ENCODE peak calls at places on chromosomes 13 and 19, in five cellular contexts. H is AG04449, F is OCI-LY7, P is GM12865, K is lower leg skin. Z is an unnamed sample.

GRCh38 chr19:42323473-42323851 is 2.0 kb upstream of the MEGF8 start:
- DNase-seq in H (no peak), F (no peak), P (no peak), K (no peak), Z (no peak)

GRCh38 chr19:19009951-19010350 is 23.4 kb downstream of the SUGP2 start:
- DNase-seq in H (no peak), F (no peak), P (no peak), K (no peak), Z (no peak)

GRCh38 chr13:104833221-104833620 is 1702.2 kb downstream of the EFNB2 start:
- DNase-seq in H (no peak), F (no peak), P (no peak), K (no peak), Z (no peak)

GRCh38 chr13:61192826-61193225 is 222.8 kb downstream of the PCDH20 start:
- DNase-seq in H (no peak), F (no peak), P (no peak), K (no peak), Z (no peak)

GRCh38 chr13:110575322-110576069 is 14.0 kb upstream of the RAB20 start:
- DNase-seq in H (no peak), F (no peak), P (peak), K (no peak), Z (no peak)

GRCh38 chr19:2627855-2628254 is 74.6 kb downstream of the GNG7 start:
- DNase-seq in H (no peak), F (no peak), P (no peak), K (no peak), Z (no peak)

GRCh38 chr19:10116085-10116865 is 3.4 kb downstream of the EIF3G start:
- DNase-seq in H (no peak), F (no peak), P (no peak), K (no peak), Z (no peak)

GRCh38 chr19:13350761-13351160 is 155.5 kb downstream of the CACNA1A start:
- DNase-seq in H (no peak), F (no peak), P (no peak), K (no peak), Z (no peak)

GRCh38 chr13:21014139-21014665 is 47.2 kb downstream of the LATS2 start:
- DNase-seq in H (no peak), F (no peak), P (no peak), K (peak), Z (no peak)

GRCh38 chr13:111034811-111035210 is 80.3 kb upstream of the ARHGEF7 start:
- DNase-seq in H (peak), F (no peak), P (no peak), K (no peak), Z (no peak)

GRCh38 chr13:38685974-38686571 is 804 bp upstream of the FREM2 start:
- DNase-seq in H (no peak), F (no peak), P (peak), K (no peak), Z (no peak)

GRCh38 chr13:23979361-23980159 is 82.3 kb upstream of the C1QTNF9B start:
- DNase-seq in H (no peak), F (no peak), P (peak), K (peak), Z (no peak)

GRCh38 chr19:3094638-3095374 is 644 bp downstream of the GNA11 start:
- DNase-seq in H (no peak), F (peak), P (peak), K (no peak), Z (no peak)

GRCh38 chr13:100875392-100876043 is 200.9 kb upstream of the TMTC4 start:
- DNase-seq in H (peak), F (no peak), P (peak), K (no peak), Z (peak)

GRCh38 chr19:44455100-44455499 is 6.8 kb upstream of the ZNF229 start:
- DNase-seq in H (no peak), F (no peak), P (no peak), K (no peak), Z (no peak)

GRCh38 chr13:84927442-84928169 is 871.6 kb downstream of the SLITRK6 start:
- DNase-seq in H (no peak), F (no peak), P (no peak), K (no peak), Z (no peak)

GRCh38 chr19:46674416-46675178 is 13.6 kb upstream of the DACT3 start:
- DNase-seq in H (no peak), F (no peak), P (no peak), K (no peak), Z (no peak)

GRCh38 chr13:50299546-50300249 is 284.5 kb downstream of the KCNRG start:
- DNase-seq in H (no peak), F (no peak), P (no peak), K (no peak), Z (no peak)

GRCh38 chr13:98613591-98613990 is 36.7 kb upstream of the STK24 start:
- DNase-seq in H (no peak), F (no peak), P (no peak), K (no peak), Z (no peak)

GRCh38 chr19:14155371-14155770 is 19.0 kb upstream of the ASF1B start:
- DNase-seq in H (no peak), F (no peak), P (no peak), K (no peak), Z (no peak)

GRCh38 chr13:99367663-99368448 is 60.7 kb upstream of the GPR183 start:
- DNase-seq in H (no peak), F (no peak), P (no peak), K (peak), Z (no peak)

GRCh38 chr19:42042455-42043170 is 27.4 kb downstream of the GRIK5 start:
- DNase-seq in H (no peak), F (no peak), P (no peak), K (no peak), Z (no peak)

GRCh38 chr13:106446011-106446410 is 89.5 kb downstream of the EFNB2 start:
- DNase-seq in H (no peak), F (no peak), P (no peak), K (no peak), Z (no peak)

GRCh38 chr13:31249140-31249539 is 49.4 kb downstream of the B3GLCT start:
- DNase-seq in H (no peak), F (no peak), P (no peak), K (no peak), Z (no peak)

GRCh38 chr19:19185853-19186728 is 5.9 kb downstream of the BORCS8 start:
- DNase-seq in H (no peak), F (peak), P (peak), K (no peak), Z (no peak)

GRCh38 chr19:29526730-29527499 is 1.1 kb downstream of the VSTM2B start:
- DNase-seq in H (no peak), F (no peak), P (no peak), K (no peak), Z (no peak)

GRCh38 chr13:50255639-50256038 is 240.4 kb downstream of the KCNRG start:
- DNase-seq in H (no peak), F (no peak), P (peak), K (no peak), Z (no peak)

GRCh38 chr13:33219926-33220325 is 65.6 kb downstream of the STARD13 start:
- DNase-seq in H (no peak), F (no peak), P (no peak), K (no peak), Z (no peak)

GRCh38 chr19:9937001-9937411 is 691 bp upstream of the OLFM2 start:
- DNase-seq in H (no peak), F (no peak), P (no peak), K (no peak), Z (no peak)

GRCh38 chr19:19566306-19566705 is 28.2 kb downstream of the CILP2 start:
- DNase-seq in H (no peak), F (no peak), P (no peak), K (peak), Z (no peak)

GRCh38 chr13:60974296-60974695 is 441.4 kb downstream of the PCDH20 start:
- DNase-seq in H (no peak), F (no peak), P (no peak), K (no peak), Z (no peak)

GRCh38 chr19:19063183-19064097 is at the start of gene SLC25A42:
- DNase-seq in H (peak), F (peak), P (peak), K (peak), Z (peak)

GRCh38 chr19:571127-571974 is 1.0 kb upstream of the BSG start:
- DNase-seq in H (no peak), F (peak), P (peak), K (no peak), Z (no peak)

GRCh38 chr19:37975071-37975470 is 68.1 kb downstream of the SIPA1L3 start:
- DNase-seq in H (no peak), F (peak), P (peak), K (peak), Z (no peak)

GRCh38 chr19:1650627-1651009 is 1.8 kb downstream of the TCF3 start:
- DNase-seq in H (no peak), F (peak), P (peak), K (no peak), Z (no peak)

GRCh38 chr13:43196750-43197149 is 173.4 kb downstream of the DNAJC15 start:
- DNase-seq in H (no peak), F (no peak), P (no peak), K (no peak), Z (no peak)

GRCh38 chr13:43195551-43195950 is 172.2 kb downstream of the DNAJC15 start:
- DNase-seq in H (no peak), F (no peak), P (peak), K (no peak), Z (no peak)

GRCh38 chr13:43195112-43195511 is 171.7 kb downstream of the DNAJC15 start:
- DNase-seq in H (no peak), F (no peak), P (no peak), K (no peak), Z (no peak)

GRCh38 chr13:43193789-43194188 is 170.4 kb downstream of the DNAJC15 start:
- DNase-seq in H (no peak), F (no peak), P (no peak), K (no peak), Z (no peak)

GRCh38 chr13:43196171-43196611 is 172.8 kb downstream of the DNAJC15 start:
- DNase-seq in H (no peak), F (no peak), P (no peak), K (no peak), Z (no peak)
- TF ChIP-seq CTCF in H (no peak), F (no peak), P (no peak), K (no peak), Z (no peak)

GRCh38 chr13:113043931-113044330 is 61.7 kb upstream of the F7 start:
- DNase-seq in H (no peak), F (no peak), P (no peak), K (no peak), Z (no peak)
- H3K4me3 ChIP-seq in H (no peak), F (no peak), P (no peak), K (no peak), Z (no peak)

DNA sequence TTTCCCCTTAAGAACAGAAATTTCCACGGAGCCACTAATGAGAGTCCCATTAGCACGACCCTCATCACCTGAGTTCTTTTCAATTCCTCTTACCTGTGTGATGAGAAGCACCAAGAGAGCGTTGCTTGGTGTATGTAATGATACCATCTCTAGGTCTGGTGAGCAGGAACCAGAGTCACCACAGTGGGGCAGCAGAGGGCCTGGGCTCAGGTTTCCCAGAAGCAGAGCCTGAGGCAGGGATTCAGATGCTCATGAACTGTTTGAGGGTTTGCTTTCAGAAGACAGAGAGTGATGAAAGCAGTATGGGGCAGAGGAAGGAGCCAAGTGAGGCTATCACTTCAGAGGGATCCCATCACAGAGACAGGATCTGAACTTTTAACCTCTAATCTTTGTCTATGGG is 3.1 kb upstream of the PTPRH start:
- DNase-seq in H (no peak), F (peak), P (peak), K (no peak), Z (no peak)
- TF ChIP-seq CTCF in H (no peak), F (peak), P (peak), K (no peak), Z (peak)

DNA sequence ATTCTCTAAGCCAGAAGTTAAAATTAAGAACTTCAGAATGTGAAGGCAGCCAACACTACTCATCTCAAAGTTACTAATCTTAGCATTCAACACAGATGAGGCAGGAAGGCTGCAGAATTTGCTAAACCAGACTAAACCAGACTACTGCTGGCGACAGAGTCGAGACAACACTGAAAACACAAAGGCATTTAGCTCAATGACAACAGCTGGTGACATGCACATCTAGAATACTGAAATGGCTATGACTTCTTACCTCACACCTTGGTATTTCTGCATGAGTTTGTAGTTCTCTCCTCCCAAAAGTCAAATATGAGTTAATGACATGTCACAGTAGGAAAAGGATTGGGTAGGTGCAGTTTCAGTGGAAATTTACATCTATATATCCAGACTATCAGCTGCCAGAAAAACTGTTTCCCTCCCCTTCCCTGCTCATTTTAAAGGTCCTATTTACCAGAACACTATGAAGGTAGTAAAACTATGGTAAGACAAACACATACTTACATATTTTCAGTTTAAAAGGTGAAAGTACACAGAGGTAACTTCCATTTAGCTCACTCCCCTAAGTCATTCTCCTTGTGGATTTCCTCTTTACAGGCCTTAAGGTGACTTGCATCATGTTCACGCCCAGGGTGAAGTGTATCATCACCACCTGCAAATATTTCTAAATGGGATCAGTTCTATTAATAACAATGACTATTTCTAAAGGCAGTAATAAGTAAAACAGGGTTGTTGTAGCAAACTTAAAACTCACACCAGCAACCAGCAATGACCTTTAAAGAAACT is 21.4 kb downstream of the FOXO1 start:
- DNase-seq in H (no peak), F (peak), P (no peak), K (no peak), Z (no peak)
- H3K4me3 ChIP-seq in H (no peak), F (peak), P (no peak), K (no peak), Z (no peak)

DNA sequence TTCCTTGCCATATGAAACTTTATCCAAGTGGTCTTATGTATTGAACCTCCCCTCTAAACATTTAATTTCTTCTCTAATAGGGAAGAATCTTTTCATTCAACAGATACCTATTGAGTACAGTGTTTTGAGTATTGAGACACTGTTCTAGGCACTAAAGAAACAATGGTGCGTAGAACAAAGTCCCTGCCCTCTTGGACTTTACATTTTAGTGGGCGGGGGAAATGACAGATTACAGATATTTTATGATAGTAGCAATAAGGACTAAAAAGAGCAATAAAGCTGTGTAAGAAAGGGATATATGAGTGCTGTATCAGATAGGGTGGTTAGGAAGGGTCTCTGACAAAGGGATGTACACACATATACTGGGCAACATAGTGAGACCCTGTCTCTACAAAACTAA is 5.4 kb downstream of the NUDT15 start:
- DNase-seq in H (no peak), F (no peak), P (no peak), K (no peak), Z (no peak)
- TF ChIP-seq CTCF in H (no peak), F (no peak), P (no peak), K (no peak), Z (no peak)

Z was measured in HFF-Myc.